ENCODE peak calls at places on chromosomes 4 and X, in four cellular contexts. G is bronchial epithelial cell; L is AG09309; Z is Jurkat, Clone E6-1. V is an unnamed sample.

GRCh38 chrX:30992381-30992904 is 79.4 kb downstream of the FTHL17 start:
- DNase-seq in G (no peak), L (no peak), Z (no peak), V (no peak)

GRCh38 chr4:123785515-123785914 is 388.9 kb downstream of the SPRY1 start:
- DNase-seq in L (peak), G (peak), Z (no peak), V (peak)

GRCh38 chr4:39729557-39729956 is 31.6 kb downstream of the UBE2K start:
- DNase-seq in L (no peak), G (peak), Z (no peak), V (no peak)

GRCh38 chrX:10617964-10618342 is 2.4 kb downstream of the MID1 start:
- DNase-seq in G (peak), Z (no peak), L (no peak), V (no peak)

GRCh38 chr4:17511041-17511949 is 595 bp downstream of the QDPR start:
- DNase-seq in G (peak), Z (no peak), L (no peak), V (no peak)

GRCh38 chr4:175998782-175999181 is 66.9 kb upstream of the WDR17 start:
- DNase-seq in G (peak), L (no peak), Z (peak), V (no peak)

GRCh38 chrX:136759968-136760367 is 20.8 kb downstream of the ARHGEF6 start:
- DNase-seq in L (no peak), G (no peak), Z (no peak), V (no peak)

GRCh38 chr4:100588076-100588475 is 70.3 kb upstream of the EMCN start:
- DNase-seq in L (no peak), Z (no peak), G (no peak), V (no peak)

GRCh38 chrX:150772150-150772970 is 79.2 kb downstream of the MTMR1 start:
- DNase-seq in L (no peak), Z (peak), G (peak), V (peak)

GRCh38 chr4:169345207-169345788 is 74.5 kb upstream of the SH3RF1 start:
- DNase-seq in Z (no peak), L (peak), G (peak), V (peak)

GRCh38 chr4:71270901-71271300 is 67.9 kb upstream of the SLC4A4 start:
- DNase-seq in G (peak), L (no peak), Z (peak), V (no peak)

GRCh38 chr4:67576538-67576937 is 18.0 kb downstream of the STAP1 start:
- DNase-seq in G (no peak), Z (no peak), L (no peak), V (no peak)

GRCh38 chrX:129360175-129360574 is 163.1 kb downstream of the SMARCA1 start:
- DNase-seq in Z (peak), L (no peak), G (peak), V (peak)

GRCh38 chr4:76703123-76703490 is 194.8 kb downstream of the SOWAHB start:
- DNase-seq in G (peak), L (no peak), Z (no peak), V (no peak)

GRCh38 chr4:35934370-35934981 is 309.8 kb downstream of the ARAP2 start:
- DNase-seq in Z (peak), L (no peak), G (peak), V (peak)

GRCh38 chrX:47578692-47579091 is 3.5 kb upstream of the TIMP1 start:
- DNase-seq in L (no peak), G (no peak), Z (no peak), V (no peak)

GRCh38 chr4:3294401-3295241 is 1.8 kb downstream of the RGS12 start:
- DNase-seq in L (no peak), Z (no peak), G (no peak), V (no peak)

GRCh38 chrX:48833531-48834138 is 1.8 kb downstream of the PCSK1N start:
- DNase-seq in L (no peak), Z (no peak), G (no peak), V (no peak)

GRCh38 chrX:65536291-65536690 is 1.7 kb upstream of the LAS1L start:
- DNase-seq in Z (no peak), G (peak), L (no peak), V (no peak)

GRCh38 chr4:183078634-183079033 is 20.4 kb upstream of the WWC2 start:
- DNase-seq in Z (no peak), G (no peak), L (no peak), V (no peak)

GRCh38 chr4:167359711-167360110 is 125.4 kb upstream of the SPOCK3 start:
- DNase-seq in L (no peak), G (no peak), Z (no peak), V (no peak)

GRCh38 chr4:169493164-169493524 is 119.2 kb downstream of the NEK1 start:
- DNase-seq in L (no peak), Z (no peak), G (no peak), V (no peak)

GRCh38 chr4:44845993-44846392 is 119.6 kb upstream of the GNPDA2 start:
- DNase-seq in G (no peak), L (no peak), Z (no peak), V (no peak)

GRCh38 chr4:145734576-145735329 is 54.8 kb downstream of the C4orf51 start:
- DNase-seq in Z (no peak), L (peak), G (peak), V (peak)

GRCh38 chrX:80285131-80285773 is 135.0 kb upstream of the TENT5D start:
- DNase-seq in Z (peak), G (peak), L (peak), V (no peak)

GRCh38 chr4:123304151-123305021 is 92.2 kb upstream of the SPRY1 start:
- DNase-seq in Z (peak), L (no peak), G (no peak), V (no peak)

GRCh38 chrX:55754861-55755294 is 37.3 kb downstream of the RRAGB start:
- DNase-seq in Z (no peak), L (no peak), G (no peak), V (no peak)

GRCh38 chr4:85102606-85103005 is 136.1 kb upstream of the WDFY3 start:
- DNase-seq in L (no peak), Z (no peak), G (no peak), V (no peak)

GRCh38 chr4:39544580-39545315 is 17.5 kb upstream of the UGDH start:
- DNase-seq in L (no peak), G (no peak), Z (no peak), V (no peak)

GRCh38 chrX:134999469-134999868 is 8.7 kb downstream of the SMIM10 start:
- DNase-seq in G (peak), Z (peak), L (no peak), V (no peak)

GRCh38 chr4:67635331-67635730 is 65.6 kb downstream of the UBA6 start:
- DNase-seq in Z (no peak), L (no peak), G (no peak), V (no peak)

GRCh38 chr4:124980276-124980752 is 267.8 kb upstream of the ANKRD50 start:
- DNase-seq in Z (no peak), L (no peak), G (peak), V (no peak)

GRCh38 chr4:188433916-188434315 is 294.7 kb downstream of the TRIML1 start:
- DNase-seq in L (no peak), G (no peak), Z (no peak), V (no peak)

GRCh38 chr4:184383497-184384055 is 90.8 kb downstream of the IRF2 start:
- DNase-seq in G (peak), L (peak), Z (no peak), V (peak)

DNA sequence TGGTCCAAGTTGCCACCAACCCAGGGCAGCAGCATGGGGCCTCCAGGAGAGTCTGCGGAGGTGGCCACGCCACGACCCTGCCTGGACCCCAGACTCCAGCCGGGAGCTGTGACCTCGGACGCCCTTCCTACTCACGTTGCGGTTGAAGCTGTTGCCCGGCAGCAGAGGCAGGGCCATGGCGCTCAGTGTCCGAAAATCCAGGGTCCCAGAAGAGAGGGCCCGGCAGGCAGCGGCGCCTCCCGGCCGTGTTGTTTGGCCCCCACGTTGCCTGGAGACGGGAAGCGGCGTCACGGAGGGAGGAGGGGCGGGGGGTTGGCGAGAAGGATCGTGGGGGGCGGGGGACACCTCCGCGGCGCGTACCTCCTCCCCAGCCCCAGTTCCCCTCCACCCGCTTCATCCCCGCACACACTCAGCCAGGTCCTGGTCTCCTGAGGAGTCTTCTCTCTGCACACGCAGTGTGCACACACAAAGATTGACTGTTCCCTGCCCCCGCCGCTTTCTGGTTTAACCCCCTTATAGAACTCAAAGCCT is at the start of gene EFHC2:
- DNase-seq in L (no peak), G (no peak), Z (no peak), V (no peak)
- H3K4me3 ChIP-seq in L (peak), G (peak), Z (peak), V (peak)

DNA sequence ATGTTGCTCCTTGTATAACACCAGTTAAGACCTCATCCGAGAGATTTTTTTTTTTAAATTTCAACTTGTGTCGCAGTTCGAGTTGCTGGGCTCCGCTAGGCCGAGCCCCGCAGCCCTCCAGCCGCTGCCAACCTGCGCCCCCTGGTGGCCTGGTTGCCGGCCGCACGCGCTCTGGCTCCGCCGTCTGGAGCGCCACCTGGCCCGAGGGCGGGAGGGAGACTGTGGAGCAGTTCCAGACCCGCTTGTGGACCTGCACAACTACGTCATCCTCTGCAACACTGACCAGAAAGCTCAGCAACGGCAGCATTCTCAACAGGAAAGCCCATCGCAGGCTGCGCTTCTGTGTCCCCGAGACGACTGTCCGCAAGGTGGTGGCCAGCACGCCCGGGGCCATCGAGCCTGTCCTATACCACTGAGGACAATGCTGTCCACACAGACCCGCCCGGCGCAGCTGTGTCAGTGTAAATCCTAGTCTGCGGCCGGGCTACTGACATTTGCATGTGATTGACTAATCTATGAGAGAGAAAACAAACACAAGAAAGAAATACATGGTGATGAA is 39.1 kb downstream of the ARL9 start:
- DNase-seq in L (peak), Z (peak), G (peak), V (peak)
- H3K4me3 ChIP-seq in L (peak), Z (no peak), G (peak), V (peak)

DNA sequence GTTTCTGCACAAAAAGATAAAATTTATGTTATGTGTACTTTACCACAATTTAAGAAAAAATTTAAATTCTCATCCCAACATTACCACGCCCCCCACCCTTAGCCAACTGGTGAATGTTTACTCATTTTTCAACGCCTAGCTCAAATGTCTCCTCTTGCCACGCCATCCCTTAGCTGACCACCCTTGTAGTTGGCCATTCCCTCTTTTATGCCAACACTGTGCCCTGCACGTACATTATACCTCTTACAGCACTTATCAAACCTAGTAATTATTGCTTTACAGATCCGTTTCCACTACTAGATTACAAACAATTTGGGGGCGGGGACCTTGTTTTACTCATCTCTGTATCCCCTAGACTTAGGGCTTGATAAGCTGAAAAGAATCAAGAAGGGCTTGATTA is 644 bp downstream of the ERCC6L start:
- DNase-seq in L (no peak), G (no peak), Z (no peak), V (no peak)
- H3K4me3 ChIP-seq in L (peak), G (peak), Z (peak), V (peak)

GRCh38 chrX:131081772-131082755 is 23.9 kb downstream of the ARHGAP36 start:
- DNase-seq in Z (no peak), G (no peak), L (no peak), V (no peak)
- H3K4me3 ChIP-seq in Z (no peak), G (no peak), L (no peak), V (no peak)

GRCh38 chr4:185932491-185932890 is 120.5 kb upstream of the SORBS2 start:
- DNase-seq in Z (no peak), G (no peak), L (no peak), V (no peak)
- H3K4me3 ChIP-seq in Z (no peak), G (no peak), L (no peak), V (no peak)

DNA sequence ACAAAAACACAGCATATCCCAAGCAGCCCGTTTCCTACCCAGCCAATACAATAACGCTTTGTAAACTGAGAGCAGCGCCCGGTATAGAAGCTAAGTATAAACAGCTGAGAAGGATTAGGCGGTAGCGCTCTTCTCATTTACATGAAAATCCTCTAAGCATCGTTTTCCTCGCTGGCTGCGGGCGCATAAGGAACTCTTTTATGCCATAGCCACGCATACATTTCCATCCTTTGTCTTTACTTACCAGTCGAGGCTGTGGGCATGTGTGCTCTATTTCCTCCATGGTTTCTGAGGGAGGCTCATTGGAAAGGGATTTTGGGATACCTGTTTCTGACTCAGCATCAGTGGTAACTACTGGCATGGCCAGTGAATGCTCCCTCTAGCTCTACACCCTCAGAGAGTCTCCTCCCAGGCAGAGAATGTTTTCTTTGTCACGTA is 383 bp downstream of the PCYT1B start:
- DNase-seq in Z (no peak), L (no peak), G (peak), V (no peak)
- H3K4me3 ChIP-seq in Z (no peak), L (no peak), G (no peak), V (peak)

GRCh38 chrX:13001097-13001496 is 26.2 kb downstream of the TMSB4X start:
- DNase-seq in L (no peak), G (peak), Z (no peak), V (no peak)

GRCh38 chrX:12999422-12999821 is 24.5 kb downstream of the TMSB4X start:
- DNase-seq in L (no peak), G (no peak), Z (peak), V (no peak)

GRCh38 chrX:13001961-13002671 is 27.2 kb downstream of the TMSB4X start:
- DNase-seq in L (no peak), G (peak), Z (no peak), V (no peak)

GRCh38 chrX:12997898-12998687 is 23.2 kb downstream of the TMSB4X start:
- DNase-seq in L (no peak), Z (no peak), G (no peak), V (no peak)

DNA sequence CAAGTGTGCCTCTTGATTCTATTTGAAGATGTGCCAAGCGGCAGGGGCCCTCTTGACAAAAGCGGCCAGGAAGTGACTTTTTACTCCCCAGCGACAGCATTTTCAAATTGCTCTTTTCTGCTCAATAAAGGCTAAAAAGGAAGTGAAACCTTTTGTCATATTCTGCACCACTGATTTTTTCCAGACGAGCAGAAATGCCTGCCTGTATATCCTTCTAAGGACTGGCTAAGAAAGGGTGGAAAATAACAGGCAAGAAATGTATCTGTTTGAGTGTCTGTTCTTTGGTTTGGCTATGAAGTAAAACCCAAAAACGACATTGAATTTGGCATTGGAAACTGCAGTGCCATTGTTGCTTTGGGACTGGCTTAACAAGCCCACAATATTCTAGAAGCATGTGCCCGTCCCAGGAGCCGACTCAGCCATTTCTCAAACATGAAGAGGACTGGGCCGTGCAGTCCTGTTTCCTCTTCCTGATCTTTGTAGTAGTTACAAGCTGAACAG is 25.5 kb downstream of the TMSB4X start:
- DNase-seq in Z (peak), G (no peak), L (no peak), V (no peak)
- H3K4me3 ChIP-seq in Z (peak), G (no peak), L (no peak), V (no peak)